ENCODE peak calls at places on chromosomes 7 and 10, in seven cellular contexts. P is choroid plexus epithelial cell; L is NCI-H1092; R is GM23338; I is T-helper 2 cell; S is cardiac muscle cell; D is activated CD4-positive, alpha-beta T cell treated with anti-CD3 and anti-CD28 coated beads for 1 hour. Q is an unnamed sample.

GRCh38 chr7:124369310-124369709 is 336.4 kb upstream of the TMEM229A start:
- DNase-seq in D (no peak), R (no peak), L (no peak), P (no peak), S (no peak), I (no peak), Q (no peak)

GRCh38 chr7:52088008-52088787 is 771.6 kb upstream of the COBL start:
- DNase-seq in D (no peak), I (no peak), P (no peak), R (peak), S (peak), L (no peak), Q (no peak)

GRCh38 chr10:74704629-74705360 is 121.6 kb upstream of the KAT6B start:
- DNase-seq in P (peak), D (no peak), I (no peak), R (no peak), L (peak), S (no peak), Q (peak)

GRCh38 chr7:99004781-99005500 is 126.6 kb downstream of the TRRAP start:
- DNase-seq in I (no peak), D (no peak), R (no peak), S (no peak), P (no peak), L (no peak), Q (no peak)

GRCh38 chr10:546971-547590 is 142.4 kb downstream of the DIP2C start:
- DNase-seq in R (peak), P (peak), D (no peak), L (no peak), I (no peak), S (no peak), Q (no peak)

GRCh38 chr7:35617076-35617475 is 77.9 kb downstream of the HERPUD2 start:
- DNase-seq in L (no peak), I (no peak), D (no peak), S (peak), P (peak), R (no peak), Q (no peak)

GRCh38 chr7:148535227-148535626 is 55.3 kb upstream of the C7orf33 start:
- DNase-seq in S (peak), R (no peak), P (no peak), L (no peak), D (no peak), I (peak), Q (no peak)

GRCh38 chr7:16916733-16917132 is 35.0 kb upstream of the AGR3 start:
- DNase-seq in D (no peak), R (no peak), P (no peak), L (no peak), I (no peak), S (no peak), Q (no peak)

GRCh38 chr10:62582804-62583208 is 208.6 kb downstream of the ZNF365 start:
- DNase-seq in L (no peak), I (no peak), D (no peak), P (peak), S (no peak), R (no peak), Q (no peak)

GRCh38 chr10:101224060-101224909 is 5.0 kb downstream of the LBX1 start:
- DNase-seq in I (no peak), R (peak), D (no peak), S (no peak), P (no peak), L (no peak), Q (no peak)

GRCh38 chr10:29524294-29524693 is 110.5 kb downstream of the SVIL start:
- DNase-seq in P (no peak), S (no peak), I (no peak), R (no peak), D (no peak), L (no peak), Q (no peak)

GRCh38 chr7:157431173-157431950 is 94.6 kb downstream of the DNAJB6 start:
- DNase-seq in L (no peak), D (no peak), S (no peak), R (no peak), I (no peak), P (no peak), Q (no peak)

GRCh38 chr7:78139335-78139734 is 340.8 kb downstream of the PHTF2 start:
- DNase-seq in R (no peak), L (no peak), P (no peak), I (no peak), D (no peak), S (peak), Q (no peak)

Q was measured in NCI-H2081 treated with DMSO at 0.1 percent for 48 hours.